ENCODE peak calls at places on chromosome 20, in six cellular contexts. E, X, C, P, J and D are unnamed samples.
A peak's percentile ranks its signal among the peaks of the same experiment; 100 is the strongest.

GRCh38 chr20:47334022-47334551 is 22.4 kb downstream of the ZMYND8 start:
- DNase-seq in E (no peak), X (peak; percentile 97), C (peak; percentile 75), P (peak; percentile 83), J (peak; percentile 42), D (no peak)

GRCh38 chr20:56843386-56843785 is 214.3 kb downstream of the TFAP2C start:
- DNase-seq in E (no peak), X (no peak), C (no peak), P (no peak), J (peak; percentile 78), D (no peak)

GRCh38 chr20:47868744-47869143 is 83.5 kb upstream of the SULF2 start:
- DNase-seq in E (no peak), X (no peak), C (no peak), P (no peak), J (no peak), D (no peak)

GRCh38 chr20:1017677-1018076 is 15.6 kb upstream of the RSPO4 start:
- DNase-seq in E (no peak), X (no peak), C (peak; percentile 11), P (no peak), J (no peak), D (no peak)

GRCh38 chr20:19974621-19975435 is 42.3 kb upstream of the NAA20 start:
- DNase-seq in E (peak; percentile 76), X (peak; percentile 95), C (peak; percentile 96), P (peak; percentile 93), J (peak; percentile 91), D (peak; percentile 96)

GRCh38 chr20:21125072-21125848 is 622 bp upstream of the KIZ start:
- DNase-seq in E (no peak), X (peak; percentile 50), C (peak; percentile 64), P (peak; percentile 33), J (peak; percentile 57), D (no peak)

GRCh38 chr20:64247312-64247627 is 8.3 kb upstream of the PCMTD2 start:
- DNase-seq in E (no peak), X (no peak), C (no peak), P (no peak), J (no peak), D (peak; percentile 59)

GRCh38 chr20:44113642-44113945 is 73.4 kb downstream of the JPH2 start:
- DNase-seq in E (no peak), X (no peak), C (no peak), P (no peak), J (no peak), D (no peak)

GRCh38 chr20:37901667-37902503 is 1.0 kb upstream of the VSTM2L start:
- DNase-seq in E (no peak), X (peak; percentile 30), C (no peak), P (peak; percentile 17), J (no peak), D (no peak)

GRCh38 chr20:62133051-62133845 is 9.9 kb downstream of the PSMA7 start:
- DNase-seq in E (no peak), X (no peak), C (peak; percentile 73), P (no peak), J (peak; percentile 72), D (no peak)

GRCh38 chr20:52379723-52380336 is 188.3 kb upstream of the ZFP64 start:
- DNase-seq in E (peak; percentile 52), X (no peak), C (no peak), P (no peak), J (peak; percentile 52), D (no peak)

GRCh38 chr20:61927193-61927825 is 138.4 kb downstream of the TAF4 start:
- DNase-seq in E (no peak), X (no peak), C (no peak), P (no peak), J (peak; percentile 32), D (peak; percentile 77)

GRCh38 chr20:59124326-59125029 is 39.1 kb upstream of the ZNF831 start:
- DNase-seq in E (no peak), X (no peak), C (peak; percentile 45), P (no peak), J (no peak), D (no peak)

GRCh38 chr20:45826381-45827019 is 612 bp downstream of the TNNC2 start:
- DNase-seq in E (no peak), X (no peak), C (peak; percentile 74), P (no peak), J (no peak), D (no peak)

GRCh38 chr20:19888269-19888669 is 128.9 kb upstream of the NAA20 start:
- DNase-seq in E (no peak), X (no peak), C (no peak), P (no peak), J (no peak), D (no peak)

GRCh38 chr20:41318271-41318649 is 729 bp upstream of the ZHX3 start:
- DNase-seq in E (no peak), X (no peak), C (no peak), P (no peak), J (no peak), D (no peak)

GRCh38 chr20:57047281-57048026 is 219.0 kb downstream of the BMP7 start:
- DNase-seq in E (peak; percentile 47), X (no peak), C (no peak), P (no peak), J (no peak), D (no peak)

GRCh38 chr20:14219801-14220461 is 117.5 kb downstream of the FLRT3 start:
- DNase-seq in E (no peak), X (no peak), C (no peak), P (no peak), J (no peak), D (no peak)

GRCh38 chr20:39630215-39630614 is 668.1 kb downstream of the DHX35 start:
- DNase-seq in E (no peak), X (no peak), C (no peak), P (peak; percentile 3), J (no peak), D (no peak)

GRCh38 chr20:9352740-9353139 is 161.7 kb upstream of the LAMP5 start:
- DNase-seq in E (no peak), X (no peak), C (no peak), P (no peak), J (no peak), D (no peak)

GRCh38 chr20:9354579-9354978 is 159.8 kb upstream of the LAMP5 start:
- DNase-seq in E (no peak), X (no peak), C (no peak), P (no peak), J (no peak), D (no peak)

GRCh38 chr20:9349256-9349655 is 165.1 kb upstream of the LAMP5 start:
- DNase-seq in E (no peak), X (no peak), C (no peak), P (no peak), J (no peak), D (no peak)

GRCh38 chr20:9353916-9354276 is 160.5 kb upstream of the LAMP5 start:
- DNase-seq in E (no peak), X (no peak), C (no peak), P (no peak), J (no peak), D (no peak)

DNA sequence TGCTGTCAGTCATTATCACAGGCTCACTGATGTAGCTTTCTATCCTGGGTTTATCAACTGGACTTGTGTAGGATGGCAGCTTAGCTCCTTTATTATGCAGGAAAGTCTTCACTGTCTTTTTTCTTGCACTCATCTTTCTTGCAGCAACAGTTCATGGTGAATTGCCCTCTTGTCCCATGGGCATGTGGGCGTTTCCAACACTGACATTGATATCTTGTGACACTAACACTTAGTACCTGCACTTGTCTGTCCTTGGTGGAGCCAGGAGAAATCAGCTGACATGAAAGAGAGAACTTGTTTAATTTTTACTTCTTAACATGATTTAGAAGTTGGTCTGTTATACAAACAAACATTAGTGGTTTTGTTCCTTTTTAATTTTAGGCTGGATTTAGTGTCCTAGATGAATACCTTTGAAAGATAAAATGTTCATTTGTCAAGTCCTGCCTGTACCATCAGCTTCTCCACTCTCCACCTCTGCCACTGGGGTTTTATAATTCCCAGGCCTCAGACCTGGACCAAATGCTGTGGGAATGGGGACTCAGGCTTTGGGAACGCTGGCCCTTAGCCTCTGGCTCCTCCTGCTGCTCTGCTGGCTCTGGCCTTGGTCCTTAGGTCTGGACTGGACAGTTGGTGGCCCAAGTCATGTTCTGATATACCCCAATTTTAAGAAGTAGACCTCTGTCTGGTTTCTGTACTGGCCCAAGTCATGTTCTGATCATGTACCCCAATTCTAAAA is 161.0 kb upstream of the LAMP5 start:
- DNase-seq in E (no peak), X (no peak), C (no peak), P (no peak), J (no peak), D (no peak)
- TF ChIP-seq CTCF in E (no peak), X (no peak), C (no peak), P (no peak), J (no peak), D (peak; percentile 32)

GRCh38 chr20:6185268-6185667 is 62.4 kb upstream of the FERMT1 start:
- DNase-seq in E (no peak), X (no peak), C (no peak), P (no peak), J (no peak), D (no peak)
- TF ChIP-seq CTCF in E (no peak), X (no peak), C (no peak), P (no peak), J (no peak), D (peak; percentile 29)

GRCh38 chr20:25481235-25481917 is 73.9 kb downstream of the GINS1 start:
- DNase-seq in E (no peak), X (no peak), C (no peak), P (no peak), J (no peak), D (no peak)
- TF ChIP-seq CTCF in E (no peak), X (peak; percentile 15), C (no peak), P (peak; percentile 17), J (no peak), D (peak; percentile 32)

DNA sequence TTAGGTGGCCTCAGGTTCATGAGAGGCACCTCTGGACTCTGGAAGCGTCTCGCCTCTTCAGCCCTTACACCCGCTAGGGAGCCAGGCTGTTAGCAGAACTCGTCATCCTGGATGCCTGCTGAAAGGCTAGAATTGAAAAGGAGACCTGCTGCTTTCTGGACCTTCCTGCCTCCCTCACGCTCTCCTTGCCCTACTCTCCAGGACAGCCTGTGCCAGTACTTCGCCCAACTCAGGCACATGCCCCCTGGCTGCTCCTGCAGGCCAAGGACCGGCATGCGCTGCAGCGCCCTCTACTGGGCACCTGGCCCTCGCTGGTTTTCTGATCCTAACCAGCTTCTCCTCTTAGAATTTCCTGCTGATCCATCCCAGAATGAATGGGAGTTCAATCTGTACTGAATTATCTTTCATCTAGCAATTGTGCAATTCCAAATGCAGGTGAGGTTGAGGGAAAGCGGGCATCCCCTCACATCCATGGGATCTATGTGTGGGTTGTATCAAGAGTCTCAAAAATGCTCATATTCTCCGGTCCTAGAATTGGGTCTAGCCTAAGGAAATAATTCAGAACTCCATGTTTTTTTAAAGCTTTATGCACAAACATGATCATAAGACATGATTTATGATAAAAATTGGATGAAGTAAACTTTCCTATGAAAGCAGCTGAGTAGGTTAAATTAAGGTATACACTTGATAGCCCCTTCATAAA is 78.0 kb downstream of the PTPN1 start:
- DNase-seq in E (peak; percentile 75), X (peak; percentile 63), C (peak; percentile 82), P (no peak), J (peak; percentile 84), D (peak; percentile 94)
- TF ChIP-seq CTCF in E (peak; percentile 73), X (peak; percentile 98), C (peak; percentile 87), P (peak; percentile 100), J (peak; percentile 93), D (peak; percentile 96)

GRCh38 chr20:2397595-2398145 is 17.0 kb downstream of the TGM6 start:
- DNase-seq in E (no peak), X (no peak), C (peak; percentile 27), P (no peak), J (no peak), D (no peak)
- TF ChIP-seq CTCF in E (no peak), X (peak; percentile 38), C (no peak), P (peak; percentile 27), J (no peak), D (no peak)